ENCODE peak calls at places on chromosome 12, in four cellular contexts. One of them, this sample, is unnamed.

GRCh38 chr12:14913381-14913781 is 25.0 kb downstream of the ERP27 start:
- DNase-seq in T47D: no peak
- DNase-seq in GM12864: no peak
- DNase-seq in Kasumi-1: no peak
- DNase-seq in this sample: no peak

GRCh38 chr12:6536894-6537579 is 2.7 kb downstream of the GAPDH start:
- DNase-seq in T47D: no peak
- DNase-seq in GM12864: no peak
- DNase-seq in Kasumi-1: no peak
- DNase-seq in this sample: no peak

GRCh38 chr12:56931474-56931978 is 2.7 kb downstream of the SDR9C7 start:
- DNase-seq in T47D: peak
- DNase-seq in GM12864: peak
- DNase-seq in Kasumi-1: peak
- DNase-seq in this sample: peak

GRCh38 chr12:802242-802995 is 50.0 kb downstream of the WNK1 start:
- DNase-seq in T47D: no peak
- DNase-seq in GM12864: no peak
- DNase-seq in Kasumi-1: no peak
- DNase-seq in this sample: no peak

GRCh38 chr12:107600596-107601144 is 84.9 kb upstream of the PWP1 start:
- DNase-seq in T47D: no peak
- DNase-seq in GM12864: no peak
- DNase-seq in Kasumi-1: no peak
- DNase-seq in this sample: no peak

GRCh38 chr12:152440-152839 is 61.5 kb downstream of the SLC6A12 start:
- DNase-seq in T47D: no peak
- DNase-seq in GM12864: no peak
- DNase-seq in Kasumi-1: no peak
- DNase-seq in this sample: no peak

GRCh38 chr12:12890492-12890814 is 909 bp upstream of the GPRC5A start:
- DNase-seq in T47D: no peak
- DNase-seq in GM12864: no peak
- DNase-seq in Kasumi-1: no peak
- DNase-seq in this sample: no peak

GRCh38 chr12:95634622-95635621 is 83.6 kb upstream of the USP44 start:
- DNase-seq in T47D: peak
- DNase-seq in GM12864: no peak
- DNase-seq in Kasumi-1: no peak
- DNase-seq in this sample: no peak

GRCh38 chr12:56152132-56152755 is at the start of gene MYL6B:
- DNase-seq in T47D: peak
- DNase-seq in GM12864: peak
- DNase-seq in Kasumi-1: peak
- DNase-seq in this sample: peak

GRCh38 chr12:58249610-58250009 is 308.2 kb downstream of the ATP23 start:
- DNase-seq in T47D: no peak
- DNase-seq in GM12864: no peak
- DNase-seq in Kasumi-1: no peak
- DNase-seq in this sample: no peak

GRCh38 chr12:50764116-50764860 is 387 bp downstream of the ATF1 start:
- DNase-seq in T47D: peak
- DNase-seq in GM12864: no peak
- DNase-seq in Kasumi-1: peak
- DNase-seq in this sample: no peak

GRCh38 chr12:132583311-132583710 is 27.1 kb downstream of the LRCOL1 start:
- DNase-seq in T47D: no peak
- DNase-seq in GM12864: no peak
- DNase-seq in Kasumi-1: no peak
- DNase-seq in this sample: no peak

GRCh38 chr12:93803408-93803807 is 126.2 kb downstream of the CRADD start:
- DNase-seq in T47D: no peak
- DNase-seq in GM12864: no peak
- DNase-seq in Kasumi-1: no peak
- DNase-seq in this sample: no peak

GRCh38 chr12:55974308-55974724 is 438 bp downstream of the RAB5B start:
- DNase-seq in T47D: peak
- DNase-seq in GM12864: no peak
- DNase-seq in Kasumi-1: peak
- DNase-seq in this sample: no peak

GRCh38 chr12:121872546-121873223 is 14.0 kb upstream of the HPD start:
- DNase-seq in T47D: peak
- DNase-seq in GM12864: no peak
- DNase-seq in Kasumi-1: no peak
- DNase-seq in this sample: no peak

GRCh38 chr12:54019924-54020586 is 8.2 kb upstream of the HOXC6 start:
- DNase-seq in T47D: no peak
- DNase-seq in GM12864: no peak
- DNase-seq in Kasumi-1: no peak
- DNase-seq in this sample: no peak

GRCh38 chr12:54153586-54153985 is 35.2 kb downstream of the SMUG1 start:
- DNase-seq in T47D: no peak
- DNase-seq in GM12864: no peak
- DNase-seq in Kasumi-1: no peak
- DNase-seq in this sample: no peak

GRCh38 chr12:44313188-44313587 is 477.3 kb downstream of the TMEM117 start:
- DNase-seq in T47D: no peak
- DNase-seq in GM12864: no peak
- DNase-seq in Kasumi-1: no peak
- DNase-seq in this sample: no peak

GRCh38 chr12:50618864-50619609 is 114.3 kb downstream of the DIP2B start:
- DNase-seq in T47D: peak
- DNase-seq in GM12864: no peak
- DNase-seq in Kasumi-1: no peak
- DNase-seq in this sample: no peak

GRCh38 chr12:50246159-50246865 is 37.0 kb downstream of the LIMA1 start:
- DNase-seq in T47D: no peak
- DNase-seq in GM12864: no peak
- DNase-seq in Kasumi-1: no peak
- DNase-seq in this sample: no peak

GRCh38 chr12:62799126-62799736 is 135.7 kb downstream of the PPM1H start:
- DNase-seq in T47D: peak
- DNase-seq in GM12864: no peak
- DNase-seq in Kasumi-1: peak
- DNase-seq in this sample: peak

GRCh38 chr12:83537428-83538053 is 850.8 kb downstream of the TMTC2 start:
- DNase-seq in T47D: no peak
- DNase-seq in GM12864: no peak
- DNase-seq in Kasumi-1: no peak
- DNase-seq in this sample: no peak

GRCh38 chr12:11133816-11134215 is 628 bp downstream of the TAS2R30 start:
- DNase-seq in T47D: no peak
- DNase-seq in GM12864: no peak
- DNase-seq in Kasumi-1: no peak
- DNase-seq in this sample: no peak

GRCh38 chr12:47014474-47014873 is 64.9 kb upstream of the PCED1B start:
- DNase-seq in T47D: no peak
- DNase-seq in GM12864: no peak
- DNase-seq in Kasumi-1: no peak
- DNase-seq in this sample: no peak

GRCh38 chr12:110941391-110941790 is 21.0 kb upstream of the MYL2 start:
- DNase-seq in T47D: no peak
- DNase-seq in GM12864: no peak
- DNase-seq in Kasumi-1: no peak
- DNase-seq in this sample: no peak

GRCh38 chr12:27101290-27101689 is 18.9 kb upstream of the C12orf71 start:
- DNase-seq in T47D: no peak
- DNase-seq in GM12864: no peak
- DNase-seq in Kasumi-1: no peak
- DNase-seq in this sample: no peak

GRCh38 chr12:131174901-131175300 is 221.2 kb downstream of the ADGRD1 start:
- DNase-seq in T47D: no peak
- DNase-seq in GM12864: no peak
- DNase-seq in Kasumi-1: no peak
- DNase-seq in this sample: no peak

GRCh38 chr12:92560713-92561542 is 141.9 kb upstream of the PLEKHG7 start:
- DNase-seq in T47D: no peak
- DNase-seq in GM12864: no peak
- DNase-seq in Kasumi-1: no peak
- DNase-seq in this sample: no peak

GRCh38 chr12:51836833-51837184 is 11.7 kb downstream of the FIGNL2 start:
- DNase-seq in T47D: no peak
- DNase-seq in GM12864: no peak
- DNase-seq in Kasumi-1: no peak
- DNase-seq in this sample: no peak

GRCh38 chr12:121641343-121641630 is 15.0 kb downstream of the ORAI1 start:
- DNase-seq in T47D: no peak
- DNase-seq in GM12864: no peak
- DNase-seq in Kasumi-1: no peak
- DNase-seq in this sample: no peak

GRCh38 chr12:104344682-104345081 is 41.1 kb downstream of the EID3 start:
- DNase-seq in T47D: no peak
- DNase-seq in GM12864: no peak
- DNase-seq in Kasumi-1: no peak
- DNase-seq in this sample: no peak

This sample was measured in Jurkat, Clone E6-1.